ENCODE peak calls at places on chromosomes 12 and 14, in six cellular contexts. T is CD8-positive, alpha-beta T cell; C is foreskin fibroblast; A is stimulated activated CD8-positive, alpha-beta memory T cell treated with anti-CD3 and anti-CD28 coated beads, Interleukin-2, amount 100 ng/mL, for 48 hours; Z is frontal cortex; I is GM18507. K is an unnamed sample.

GRCh38 chr14:36747411-36748184 is 85.9 kb downstream of the PAX9 start:
- DNase-seq in I (no peak), A (no peak), T (no peak), Z (no peak), C (no peak), K (no peak)

GRCh38 chr12:87336814-87337336 is 692.3 kb downstream of the C12orf50 start:
- DNase-seq in C (no peak), I (no peak), T (no peak), A (no peak), Z (no peak), K (no peak)

GRCh38 chr12:127685476-127686234 is 581.3 kb upstream of the TMEM132C start:
- DNase-seq in C (no peak), T (no peak), Z (no peak), I (no peak), A (no peak), K (no peak)

GRCh38 chr12:92493816-92494215 is 209.0 kb upstream of the PLEKHG7 start:
- DNase-seq in Z (no peak), T (no peak), C (no peak), I (no peak), A (no peak), K (no peak)

GRCh38 chr14:23601424-23601823 is 22.8 kb upstream of the JPH4 start:
- DNase-seq in C (no peak), Z (no peak), A (no peak), I (no peak), T (no peak), K (no peak)

GRCh38 chr14:77208266-77208978 is 26.8 kb downstream of the TMEM63C start:
- DNase-seq in I (peak; percentile 30), C (peak; percentile 54), T (peak; percentile 34), A (peak; percentile 32), Z (peak; percentile 46), K (peak; percentile 38)

GRCh38 chr12:79691299-79692248 is 810 bp upstream of the PAWR start:
- DNase-seq in I (no peak), T (no peak), C (peak; percentile 70), Z (peak; percentile 27), A (no peak), K (no peak)

GRCh38 chr12:52925717-52926595 is 21.1 kb upstream of the KRT8 start:
- DNase-seq in I (no peak), Z (no peak), T (no peak), A (no peak), C (no peak), K (no peak)

GRCh38 chr12:89949457-89950195 is 241.0 kb upstream of the ATP2B1 start:
- DNase-seq in T (no peak), I (no peak), Z (no peak), C (peak; percentile 35), A (no peak), K (no peak)

GRCh38 chr12:120367252-120367923 is 1.6 kb downstream of the MSI1 start:
- DNase-seq in C (no peak), T (no peak), I (no peak), A (no peak), Z (no peak), K (no peak)

GRCh38 chr12:109777544-109777943 is 55.7 kb downstream of the TRPV4 start:
- DNase-seq in Z (no peak), I (peak; percentile 33), T (no peak), C (peak; percentile 12), A (peak; percentile 18), K (no peak)

GRCh38 chr14:39302124-39302810 is 68.6 kb downstream of the MIA2 start:
- DNase-seq in C (no peak), T (no peak), A (no peak), I (no peak), Z (no peak), K (no peak)

GRCh38 chr12:76945867-76946266 is 67.0 kb upstream of the CSRP2 start:
- DNase-seq in I (no peak), Z (no peak), C (no peak), T (no peak), A (no peak), K (no peak)

GRCh38 chr12:84738481-84738972 is 174.1 kb downstream of the SLC6A15 start:
- DNase-seq in A (no peak), I (no peak), C (peak; percentile 69), T (no peak), Z (no peak), K (no peak)

GRCh38 chr12:43306066-43306465 is 245.9 kb downstream of the ADAMTS20 start:
- DNase-seq in T (no peak), A (no peak), Z (no peak), I (no peak), C (peak; percentile 95), K (no peak)

GRCh38 chr12:76611533-76611932 is 52.0 kb upstream of the OSBPL8 start:
- DNase-seq in Z (no peak), T (no peak), I (no peak), A (no peak), C (peak; percentile 93), K (no peak)

GRCh38 chr14:81162941-81163340 is 57.8 kb downstream of the GTF2A1 start:
- DNase-seq in A (no peak), Z (no peak), I (no peak), C (peak; percentile 57), T (no peak), K (no peak)

GRCh38 chr12:102468261-102468940 is 12.0 kb downstream of the IGF1 start:
- DNase-seq in C (no peak), A (no peak), T (no peak), I (no peak), Z (no peak), K (no peak)

GRCh38 chr12:132276066-132276719 is 53.2 kb downstream of the GALNT9 start:
- DNase-seq in T (no peak), Z (no peak), A (no peak), C (no peak), I (no peak), K (no peak)

GRCh38 chr14:50044040-50044651 is 72.2 kb downstream of the VCPKMT start:
- DNase-seq in T (no peak), Z (no peak), C (no peak), I (no peak), A (no peak), K (no peak)

K was measured in T-cell.